ENCODE peak calls at places on chromosomes 2 and 18, in five cellular contexts. W, M, N, C and D are unnamed samples.
A peak's percentile ranks its signal among the peaks of the same experiment; 100 is the strongest.

GRCh38 chr2:69298862-69299261 is 88.2 kb downstream of the GFPT1 start:
- DNase-seq in W (peak; percentile 81), M (no peak), N (no peak), C (no peak), D (no peak)

GRCh38 chr2:118881490-118882129 is 34.2 kb upstream of the EN1 start:
- DNase-seq in W (peak; percentile 37), M (peak; percentile 54), N (no peak), C (peak; percentile 31), D (peak; percentile 27)

GRCh38 chr2:221245045-221245444 is 327.1 kb downstream of the EPHA4 start:
- DNase-seq in W (no peak), M (no peak), N (no peak), C (no peak), D (no peak)

GRCh38 chr2:216789088-216789487 is 70.8 kb downstream of the TNP1 start:
- DNase-seq in W (no peak), M (no peak), N (no peak), C (no peak), D (no peak)

GRCh38 chr2:28375236-28375635 is 17.4 kb upstream of the FOSL2 start:
- DNase-seq in W (no peak), M (no peak), N (peak; percentile 29), C (no peak), D (no peak)

GRCh38 chr2:234218261-234219180 is 168.0 kb downstream of the SPP2 start:
- DNase-seq in W (peak; percentile 54), M (no peak), N (no peak), C (no peak), D (no peak)

GRCh38 chr2:46719499-46719898 is 196.1 kb downstream of the MCFD2 start:
- DNase-seq in W (peak; percentile 82), M (no peak), N (no peak), C (no peak), D (no peak)

GRCh38 chr18:56043691-56044090 is 455.7 kb upstream of the TCF4 start:
- DNase-seq in W (no peak), M (no peak), N (no peak), C (no peak), D (no peak)

GRCh38 chr2:118222643-118223486 is 134.6 kb downstream of the INSIG2 start:
- DNase-seq in W (no peak), M (no peak), N (no peak), C (no peak), D (no peak)

GRCh38 chr2:237341872-237342271 is 72.1 kb downstream of the COL6A3 start:
- DNase-seq in W (peak; percentile 65), M (no peak), N (no peak), C (no peak), D (no peak)

GRCh38 chr2:241107384-241107783 is 5.3 kb upstream of the MTERF4 start:
- DNase-seq in W (no peak), M (no peak), N (no peak), C (no peak), D (no peak)

GRCh38 chr18:58727776-58728500 is 56.7 kb downstream of the MALT1 start:
- DNase-seq in W (peak; percentile 47), M (no peak), N (no peak), C (no peak), D (no peak)

GRCh38 chr2:109724533-109725460 is 69.3 kb upstream of the RGPD5 start:
- DNase-seq in W (no peak), M (no peak), N (no peak), C (no peak), D (no peak)

GRCh38 chr2:172931256-172931894 is 144.3 kb upstream of the MAP3K20 start:
- DNase-seq in W (peak; percentile 43), M (no peak), N (no peak), C (no peak), D (peak; percentile 41)

GRCh38 chr2:24392542-24393059 is 32.3 kb upstream of the ITSN2 start:
- DNase-seq in W (no peak), M (no peak), N (no peak), C (no peak), D (no peak)

GRCh38 chr18:62795813-62796212 is 80.5 kb downstream of the PHLPP1 start:
- DNase-seq in W (no peak), M (no peak), N (no peak), C (no peak), D (no peak)

GRCh38 chr2:20622731-20623130 is 28.2 kb downstream of the HS1BP3 start:
- DNase-seq in W (no peak), M (peak; percentile 21), N (peak; percentile 96), C (no peak), D (peak; percentile 79)

GRCh38 chr18:69397096-69397495 is 3.6 kb upstream of the DOK6 start:
- DNase-seq in W (peak; percentile 46), M (no peak), N (no peak), C (no peak), D (no peak)

GRCh38 chr2:47257837-47258436 is 102.8 kb upstream of the STPG4 start:
- DNase-seq in W (no peak), M (no peak), N (no peak), C (no peak), D (no peak)

GRCh38 chr18:33720133-33720532 is 142.1 kb downstream of the ASXL3 start:
- DNase-seq in W (peak; percentile 85), M (no peak), N (no peak), C (no peak), D (no peak)

GRCh38 chr2:105802587-105802986 is 57.9 kb downstream of the NCK2 start:
- DNase-seq in W (no peak), M (no peak), N (no peak), C (peak; percentile 26), D (no peak)

GRCh38 chr18:77130229-77131099 is 2.1 kb downstream of the MBP start:
- DNase-seq in W (no peak), M (peak; percentile 36), N (peak; percentile 61), C (no peak), D (no peak)

GRCh38 chr18:23694642-23695430 is 5.6 kb downstream of the LAMA3 start:
- DNase-seq in W (no peak), M (no peak), N (no peak), C (no peak), D (no peak)

GRCh38 chr2:63842149-63843061 is 709 bp downstream of the UGP2 start:
- DNase-seq in W (peak; percentile 81), M (peak; percentile 39), N (peak; percentile 76), C (no peak), D (peak; percentile 13)

GRCh38 chr2:153416071-153416470 is 62.5 kb downstream of the RPRM start:
- DNase-seq in W (no peak), M (no peak), N (no peak), C (no peak), D (no peak)

GRCh38 chr18:715626-716025 is 3.2 kb upstream of the ENOSF1 start:
- DNase-seq in W (peak; percentile 89), M (no peak), N (no peak), C (no peak), D (no peak)

GRCh38 chr2:168585700-168586099 is 129.6 kb downstream of the CERS6 start:
- DNase-seq in W (no peak), M (no peak), N (no peak), C (no peak), D (no peak)

GRCh38 chr18:38481576-38481975 is 916.0 kb upstream of the CELF4 start:
- DNase-seq in W (no peak), M (no peak), N (no peak), C (no peak), D (no peak)

DNA sequence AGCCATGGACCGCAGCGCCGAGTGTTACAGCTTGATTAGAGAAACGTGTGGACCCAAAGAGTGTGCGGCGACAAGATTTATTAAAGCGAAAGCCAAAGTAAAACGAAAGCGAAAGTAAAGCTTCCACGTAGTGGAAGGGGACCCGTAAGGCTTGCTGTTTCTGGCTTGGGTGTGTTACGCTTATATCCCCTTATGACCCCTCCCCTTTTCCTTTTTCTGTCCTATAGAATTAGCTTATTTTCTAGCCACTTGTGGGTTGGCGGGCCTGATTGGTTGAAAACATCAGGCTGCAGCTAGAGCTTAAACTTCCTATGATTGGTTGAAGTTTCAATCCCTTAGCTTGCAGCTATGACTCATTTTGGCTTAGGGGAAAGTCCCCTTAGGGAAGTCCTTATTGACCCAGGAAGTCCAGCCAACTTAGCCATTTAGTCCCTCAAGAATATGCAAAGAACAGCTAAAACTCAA is 969.7 kb downstream of the DCDC2C start:
- DNase-seq in W (peak; percentile 1), M (no peak), N (peak; percentile 56), C (no peak), D (no peak)
- H3K4me3 ChIP-seq in W (no peak overlapping the region), M (no peak overlapping the region), N (peak overlapping the region; percentile 47), C (no peak overlapping the region), D (no peak overlapping the region)

GRCh38 chr2:174591740-174592139 is 5.9 kb downstream of the WIPF1 start:
- DNase-seq in W (no peak), M (no peak), N (no peak), C (no peak), D (no peak)
- H3K4me3 ChIP-seq in W (no peak overlapping the region), M (no peak overlapping the region), N (no peak overlapping the region), C (peak overlapping the region; percentile 30), D (no peak overlapping the region)

GRCh38 chr2:137950238-137950637 is 14.0 kb upstream of the HNMT start:
- DNase-seq in W (no peak), M (no peak), N (no peak), C (no peak), D (no peak)

GRCh38 chr2:137948894-137949293 is 15.4 kb upstream of the HNMT start:
- DNase-seq in W (no peak), M (no peak), N (no peak), C (no peak), D (no peak)

GRCh38 chr2:137957033-137957432 is 7.2 kb upstream of the HNMT start:
- DNase-seq in W (peak; percentile 92), M (no peak), N (no peak), C (no peak), D (no peak)

GRCh38 chr2:137951606-137952005 is 12.7 kb upstream of the HNMT start:
- DNase-seq in W (peak; percentile 48), M (no peak), N (no peak), C (no peak), D (no peak)

DNA sequence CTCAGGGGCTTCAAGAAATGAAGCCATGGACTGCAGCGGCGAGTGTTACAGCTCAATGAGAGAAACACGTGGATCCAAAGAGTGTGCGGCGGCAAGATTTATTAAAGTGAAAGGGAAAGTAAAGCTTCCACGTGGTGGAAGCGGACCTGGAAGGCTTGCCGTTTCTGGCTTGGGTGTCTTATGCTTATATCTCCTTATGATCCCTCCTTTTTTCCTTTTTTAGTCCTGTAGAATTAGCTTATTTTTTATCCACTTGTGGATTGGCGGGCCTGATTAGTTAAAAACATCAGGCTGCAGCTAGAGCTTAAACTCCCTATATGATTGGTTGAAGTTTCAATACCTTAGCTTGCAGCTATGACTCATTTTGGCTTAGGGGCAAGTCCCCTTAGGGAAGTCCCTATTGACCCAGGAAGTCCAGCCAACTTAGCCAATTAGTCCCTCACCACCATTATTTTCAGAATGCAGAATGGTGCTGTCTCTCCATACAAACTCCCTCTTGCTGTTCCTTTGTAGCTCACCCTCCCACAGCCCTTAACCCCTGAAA is 11.6 kb upstream of the HNMT start:
- DNase-seq in W (peak; percentile 45), M (no peak), N (no peak), C (no peak), D (no peak)
- H3K4me3 ChIP-seq in W (no peak overlapping the region), M (no peak overlapping the region), N (peak overlapping the region; percentile 55), C (no peak overlapping the region), D (no peak overlapping the region)

GRCh38 chr2:102103284-102103683 is 39.3 kb upstream of the IL1R1 start:
- DNase-seq in W (no peak), M (no peak), N (no peak), C (no peak), D (no peak)

GRCh38 chr2:102106133-102106556 is 36.4 kb upstream of the IL1R1 start:
- DNase-seq in W (peak; percentile 94), M (no peak), N (no peak), C (no peak), D (no peak)

GRCh38 chr2:102101844-102102635 is 40.5 kb upstream of the IL1R1 start:
- DNase-seq in W (no peak), M (no peak), N (no peak), C (no peak), D (no peak)

GRCh38 chr2:102101097-102101843 is 41.3 kb upstream of the IL1R1 start:
- DNase-seq in W (no peak), M (no peak), N (no peak), C (no peak), D (no peak)

GRCh38 chr2:102103992-102104871 is 38.3 kb upstream of the IL1R1 start:
- DNase-seq in W (peak; percentile 97), M (peak; percentile 75), N (peak; percentile 90), C (no peak), D (peak; percentile 60)
- H3K4me3 ChIP-seq in W (peak overlapping the region; percentile 57), M (peak overlapping the region; percentile 44), N (peak overlapping the region; percentile 62), C (no peak overlapping the region), D (peak overlapping the region; percentile 26)